ENCODE peak calls at places on chromosomes 1 and 21, in five cellular contexts. O is A549, Y is mesenchymal stem cell, E is H9, B is neural progenitor cell. L is an unnamed sample.
A peak's percentile ranks its signal among the peaks of the same experiment; 100 is the strongest.

GRCh38 chr1:161491472-161491871 is 13.8 kb upstream of the FCGR2A start:
- DNase-seq in E (no peak), O (no peak), Y (no peak), B (no peak), L (no peak)

GRCh38 chr1:170927955-170928850 is 7.1 kb upstream of the MROH9 start:
- DNase-seq in Y (no peak), E (no peak), B (no peak), O (peak; percentile 5), L (no peak)

GRCh38 chr1:222420621-222421020 is 127.3 kb downstream of the HHIPL2 start:
- DNase-seq in E (no peak), Y (no peak), B (no peak), O (no peak), L (no peak)

GRCh38 chr1:4659247-4659646 is 4.8 kb downstream of the AJAP1 start:
- DNase-seq in Y (no peak), E (no peak), B (peak; percentile 56), O (no peak), L (no peak)

GRCh38 chr1:198830397-198830796 is 191.6 kb downstream of the PTPRC start:
- DNase-seq in B (no peak), Y (no peak), O (no peak), E (no peak), L (no peak)

GRCh38 chr1:174262747-174263241 is 103.5 kb downstream of the RABGAP1L start:
- DNase-seq in B (peak; percentile 56), O (peak; percentile 53), Y (peak; percentile 59), E (peak; percentile 33), L (peak; percentile 92)

GRCh38 chr1:150621497-150622113 is 7.8 kb downstream of the ENSA start:
- DNase-seq in B (peak; percentile 63), Y (peak; percentile 74), O (peak; percentile 62), E (no peak), L (peak; percentile 72)

GRCh38 chr1:3623441-3624150 is 1.2 kb upstream of the TPRG1L start:
- DNase-seq in Y (no peak), B (no peak), O (no peak), E (no peak), L (no peak)

GRCh38 chr1:24139159-24139489 is 3.8 kb downstream of the IL22RA1 start:
- DNase-seq in Y (no peak), E (no peak), B (no peak), O (no peak), L (no peak)

GRCh38 chr1:34847094-34847493 is 12.5 kb downstream of the SMIM12 start:
- DNase-seq in Y (no peak), O (no peak), B (no peak), E (no peak), L (no peak)

GRCh38 chr1:225651376-225651871 is 1.5 kb downstream of the ENAH start:
- DNase-seq in E (no peak), Y (peak; percentile 76), O (peak; percentile 62), B (no peak), L (no peak)

GRCh38 chr21:31781737-31782136 is 49.8 kb upstream of the SCAF4 start:
- DNase-seq in Y (peak; percentile 7), O (peak; percentile 4), E (no peak), B (no peak), L (no peak)

GRCh38 chr21:39567180-39567972 is 45.4 kb upstream of the B3GALT5 start:
- DNase-seq in E (no peak), O (no peak), Y (no peak), B (no peak), L (no peak)

GRCh38 chr1:72606216-72606615 is 323.9 kb upstream of the NEGR1 start:
- DNase-seq in O (no peak), E (no peak), B (peak; percentile 4), Y (no peak), L (no peak)

GRCh38 chr1:41418868-41419583 is 57.8 kb downstream of the FOXO6 start:
- DNase-seq in B (peak; percentile 27), E (peak; percentile 58), Y (peak; percentile 73), O (peak; percentile 67), L (no peak)

GRCh38 chr21:30935889-30936168 is 54.4 kb upstream of the KRTAP11-1 start:
- DNase-seq in E (no peak), B (no peak), Y (no peak), O (no peak), L (no peak)

GRCh38 chr1:119631433-119632102 is 16.5 kb downstream of the ZNF697 start:
- DNase-seq in B (peak; percentile 18), O (no peak), Y (peak; percentile 67), E (peak; percentile 68), L (no peak)

GRCh38 chr1:119631086-119631432 is 17.0 kb downstream of the ZNF697 start:
- DNase-seq in Y (no peak), B (no peak), O (no peak), E (no peak), L (no peak)

GRCh38 chr1:119633575-119634325 is 14.3 kb downstream of the ZNF697 start:
- DNase-seq in B (no peak), Y (no peak), O (no peak), E (no peak), L (no peak)

GRCh38 chr1:119632836-119633235 is 15.2 kb downstream of the ZNF697 start:
- DNase-seq in O (no peak), E (no peak), Y (no peak), B (no peak), L (no peak)

DNA sequence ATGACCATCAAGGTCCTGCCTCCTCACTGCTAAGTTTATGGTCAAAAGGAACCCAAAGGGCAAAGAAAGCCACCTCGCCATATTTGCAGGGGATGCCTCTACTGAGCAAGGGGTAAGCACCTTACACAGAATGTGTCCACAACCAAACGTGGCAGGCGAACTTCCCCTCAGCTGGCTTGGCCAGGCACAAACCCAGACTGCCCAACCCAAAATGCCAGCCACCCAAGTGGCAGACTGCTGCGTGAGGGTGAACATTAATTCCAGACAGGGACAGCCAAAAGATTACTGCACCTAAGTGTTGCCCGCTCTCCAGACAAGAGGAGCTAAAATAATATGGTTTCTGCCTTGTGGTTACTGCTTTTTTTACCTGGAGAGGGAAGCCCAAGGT is 16.0 kb downstream of the ZNF697 start:
- DNase-seq in O (no peak), B (no peak), E (no peak), Y (no peak), L (no peak)
- H3K27ac ChIP-seq in O (no peak overlapping the region), B (no peak overlapping the region), E (no peak overlapping the region), Y (peak overlapping the region; percentile 94), L (no peak overlapping the region)

DNA sequence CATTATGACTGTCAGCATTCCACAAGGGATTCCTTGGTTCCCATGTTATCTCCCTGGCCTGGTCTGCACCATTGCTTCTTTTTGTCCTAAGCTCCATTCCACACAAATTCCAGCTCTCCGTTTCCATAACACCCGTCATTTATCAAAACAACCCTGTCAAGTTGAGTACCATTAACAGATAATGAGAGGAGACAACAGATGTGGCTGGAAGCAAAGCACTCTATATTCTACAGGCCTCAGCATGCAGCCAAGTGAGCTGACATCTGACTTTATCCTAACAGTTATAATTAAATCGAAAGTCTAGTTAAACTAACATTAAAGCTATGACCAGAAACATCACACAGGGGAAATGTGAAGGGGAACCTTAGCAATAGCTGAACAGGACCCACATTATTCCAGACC is 110.4 kb downstream of the RERE start:
- DNase-seq in B (peak; percentile 36), E (no peak), Y (peak; percentile 82), O (peak; percentile 30), L (no peak)
- H3K4me2 ChIP-seq in B (no peak overlapping the region), E (no peak overlapping the region), Y (no peak overlapping the region), O (peak overlapping the region; percentile 30), L (no peak overlapping the region)

DNA sequence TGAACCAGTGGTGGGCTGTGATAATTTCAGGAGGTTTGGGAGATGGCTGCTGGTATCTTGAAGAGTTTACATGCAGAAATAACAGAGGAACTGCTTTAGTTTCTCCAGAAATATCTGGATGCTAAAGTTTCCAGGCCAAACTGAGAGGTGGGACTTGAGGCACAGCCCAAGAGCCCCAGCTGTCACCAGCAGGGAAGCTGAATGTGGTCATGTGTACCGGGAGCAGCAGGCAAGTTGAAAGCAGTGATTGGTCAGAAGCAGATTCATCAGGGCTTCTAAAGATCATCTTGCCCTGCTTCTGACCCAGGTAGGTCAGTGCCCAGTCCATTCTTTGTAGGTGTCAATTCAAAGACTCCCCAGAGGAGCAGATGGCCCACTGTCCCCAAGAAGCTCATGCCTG is 7.9 kb upstream of the RPTN start:
- DNase-seq in B (no peak), E (no peak), Y (no peak), O (no peak), L (no peak)
- H3K9me3 ChIP-seq in B (peaks cover 2% of the 10 kb centered on the region), E (peaks cover 76% of the 10 kb centered on the region), Y (no peaks in the 10 kb centered on the region), O (no peaks in the 10 kb centered on the region), L (no peaks in the 10 kb centered on the region)

DNA sequence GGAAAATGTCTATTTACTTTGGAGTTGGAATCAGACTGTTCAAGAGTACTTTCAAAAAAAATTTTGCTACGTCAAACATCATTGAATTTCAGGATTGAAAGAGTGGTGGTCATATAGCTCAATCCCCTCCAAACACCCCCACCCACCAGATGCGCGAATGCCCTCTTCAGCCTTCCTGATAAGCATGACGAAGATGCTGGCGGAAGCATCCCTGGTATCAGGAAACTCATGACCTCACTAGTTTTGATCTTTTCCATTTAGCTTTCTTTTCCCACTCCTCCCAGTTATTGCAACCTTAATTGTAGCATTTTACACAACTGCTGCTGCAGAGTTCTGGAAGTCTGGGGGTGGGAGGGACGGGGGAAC is 104.4 kb downstream of the LEPR start:
- DNase-seq in E (no peak), O (no peak), B (peak; percentile 12), Y (no peak), L (no peak)
- H3K27ac ChIP-seq in E (no peak overlapping the region), O (peak overlapping the region; percentile 72), B (no peak overlapping the region), Y (no peak overlapping the region), L (no peak overlapping the region)

DNA sequence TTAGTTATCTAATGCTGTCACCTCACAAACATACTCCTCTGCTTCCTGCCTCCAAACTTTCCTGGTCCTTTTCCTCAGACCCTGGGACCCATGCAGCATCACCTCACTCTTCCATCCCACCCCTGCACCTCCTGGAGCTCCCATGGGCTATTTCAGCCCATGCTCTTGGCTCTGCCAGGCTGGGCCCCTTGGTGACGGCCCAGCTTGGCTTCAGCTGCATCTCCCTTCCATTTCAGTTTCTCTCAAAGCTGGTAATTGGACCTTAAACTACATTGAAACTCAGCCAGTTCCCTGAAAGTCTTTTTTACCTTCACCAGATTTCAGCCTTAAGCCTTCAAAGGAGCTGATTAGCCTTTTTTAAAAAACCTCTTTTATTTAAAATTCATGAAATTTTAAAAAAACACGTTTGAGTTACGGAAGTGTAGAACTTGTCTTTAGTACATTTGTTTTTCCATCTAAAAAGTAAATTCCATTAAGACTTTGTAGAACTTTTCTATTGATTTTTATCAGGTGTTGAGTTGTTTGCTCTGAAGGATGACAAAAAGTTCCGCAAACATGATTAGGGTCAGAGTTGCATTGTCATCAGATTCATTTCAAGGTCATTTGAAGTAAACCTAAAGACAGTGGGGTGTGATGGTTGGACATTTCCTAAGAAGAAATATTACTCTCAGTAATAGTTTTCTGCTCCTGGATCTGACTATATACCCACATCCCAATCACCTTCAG is 33.5 kb downstream of the AGT start:
- DNase-seq in B (no peak), O (no peak), Y (no peak), E (no peak), L (no peak)
- H3K4me2 ChIP-seq in B (no peak overlapping the region), O (no peak overlapping the region), Y (no peak overlapping the region), E (no peak overlapping the region), L (no peak overlapping the region)

DNA sequence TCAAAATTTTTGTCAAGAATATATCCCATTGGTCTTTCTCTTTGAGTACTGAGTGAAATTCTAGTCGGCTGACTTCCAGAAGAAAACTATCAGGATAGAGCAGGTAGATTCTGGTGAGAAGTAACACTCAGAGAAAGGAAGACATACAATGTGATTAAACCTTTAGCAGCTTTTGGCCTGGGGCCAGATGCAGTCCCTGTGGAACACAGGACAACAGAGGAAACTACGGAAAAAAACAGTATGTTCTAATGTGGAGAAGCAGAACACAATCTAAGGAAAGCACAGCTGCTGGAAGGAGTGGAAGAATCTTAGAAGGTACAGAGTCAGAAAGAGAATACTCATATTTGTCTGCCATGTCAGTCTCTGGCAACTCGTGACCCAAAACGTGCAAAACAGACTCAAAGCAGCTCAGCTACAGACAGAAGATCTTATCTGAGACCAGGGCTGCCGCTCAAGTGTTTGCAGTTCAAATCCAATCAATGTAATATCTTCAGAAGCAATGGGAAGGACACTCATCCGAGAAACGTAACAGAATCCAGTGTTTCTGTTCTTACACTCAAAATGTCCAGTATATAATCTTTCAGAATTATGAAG is 283.8 kb downstream of the MRPL39 start:
- DNase-seq in B (no peak), E (no peak), O (no peak), Y (no peak), L (no peak)
- H3K9me3 ChIP-seq in B (no peaks in the 10 kb centered on the region), E (no peaks in the 10 kb centered on the region), O (no peaks in the 10 kb centered on the region), Y (no peaks in the 10 kb centered on the region), L (no peaks in the 10 kb centered on the region)

L was measured in OCI-LY7.